ENCODE peak calls at places on chromosome 18, in eight cellular contexts. R, J, N, F, K, M, Z and V are unnamed samples.

GRCh38 chr18:2337552-2338141 is 233.7 kb downstream of the METTL4 start:
- DNase-seq in R (no peak), J (peak; percentile 37), N (no peak), F (peak; percentile 50), K (no peak), M (peak; percentile 15), Z (peak; percentile 20), V (no peak)

GRCh38 chr18:45228989-45229388 is 386.3 kb upstream of the SLC14A2 start:
- DNase-seq in R (no peak), J (no peak), N (no peak), F (no peak), K (no peak), M (no peak), Z (no peak), V (no peak)

GRCh38 chr18:24219561-24220317 is 80.9 kb downstream of the CABYR start:
- DNase-seq in R (no peak), J (no peak), N (no peak), F (no peak), K (no peak), M (no peak), Z (no peak), V (no peak)

GRCh38 chr18:36420826-36421225 is 123.3 kb downstream of the FHOD3 start:
- DNase-seq in R (no peak), J (no peak), N (no peak), F (no peak), K (no peak), M (no peak), Z (peak; percentile 72), V (peak; percentile 63)

GRCh38 chr18:25256439-25256838 is 95.5 kb downstream of the ZNF521 start:
- DNase-seq in R (no peak), J (no peak), N (no peak), F (no peak), K (no peak), M (no peak), Z (no peak), V (no peak)

GRCh38 chr18:39062426-39062825 is 1496.8 kb upstream of the CELF4 start:
- DNase-seq in R (no peak), J (no peak), N (no peak), F (no peak), K (no peak), M (no peak), Z (no peak), V (no peak)

GRCh38 chr18:39672171-39672570 is 2106.6 kb upstream of the CELF4 start:
- DNase-seq in R (no peak), J (no peak), N (no peak), F (no peak), K (no peak), M (no peak), Z (no peak), V (no peak)

GRCh38 chr18:63317982-63318881 is 1.3 kb downstream of the BCL2 start:
- DNase-seq in R (peak; percentile 87), J (peak; percentile 84), N (peak; percentile 96), F (no peak), K (peak; percentile 83), M (peak; percentile 80), Z (no peak), V (no peak)

GRCh38 chr18:59621027-59621426 is 76.2 kb downstream of the CCBE1 start:
- DNase-seq in R (no peak), J (no peak), N (no peak), F (peak; percentile 61), K (no peak), M (no peak), Z (no peak), V (peak; percentile 43)

GRCh38 chr18:50632895-50633515 is 73.1 kb downstream of the MAPK4 start:
- DNase-seq in R (peak; percentile 46), J (peak; percentile 31), N (no peak), F (no peak), K (no peak), M (no peak), Z (no peak), V (no peak)

GRCh38 chr18:32548688-32549087 is 78.0 kb upstream of the GAREM1 start:
- DNase-seq in R (no peak), J (no peak), N (no peak), F (no peak), K (no peak), M (no peak), Z (no peak), V (no peak)

GRCh38 chr18:62718268-62718800 is 3.0 kb downstream of the PHLPP1 start:
- DNase-seq in R (no peak), J (no peak), N (no peak), F (no peak), K (no peak), M (no peak), Z (no peak), V (no peak)

GRCh38 chr18:58128286-58129018 is 84.4 kb downstream of the NEDD4L start:
- DNase-seq in R (no peak), J (peak; percentile 60), N (no peak), F (peak; percentile 57), K (no peak), M (no peak), Z (no peak), V (no peak)

GRCh38 chr18:1075310-1075709 is 170.6 kb downstream of the ADCYAP1 start:
- DNase-seq in R (no peak), J (no peak), N (no peak), F (no peak), K (no peak), M (no peak), Z (no peak), V (no peak)

GRCh38 chr18:22455425-22456150 is 37.9 kb upstream of the CTAGE1 start:
- DNase-seq in R (no peak), J (no peak), N (no peak), F (no peak), K (no peak), M (no peak), Z (no peak), V (no peak)

GRCh38 chr18:54119524-54120019 is 104.9 kb downstream of the MBD2 start:
- DNase-seq in R (no peak), J (peak; percentile 28), N (no peak), F (peak; percentile 59), K (no peak), M (no peak), Z (peak; percentile 68), V (peak; percentile 87)

GRCh38 chr18:7789853-7790552 is 222.9 kb downstream of the PTPRM start:
- DNase-seq in R (no peak), J (no peak), N (no peak), F (peak; percentile 55), K (no peak), M (no peak), Z (peak; percentile 43), V (peak; percentile 63)

GRCh38 chr18:2853926-2854664 is 7.3 kb downstream of the EMILIN2 start:
- DNase-seq in R (no peak), J (no peak), N (no peak), F (no peak), K (no peak), M (no peak), Z (no peak), V (peak; percentile 51)

GRCh38 chr18:25190468-25190867 is 161.5 kb downstream of the ZNF521 start:
- DNase-seq in R (no peak), J (no peak), N (no peak), F (no peak), K (no peak), M (no peak), Z (no peak), V (no peak)

GRCh38 chr18:57231846-57232245 is 85.0 kb downstream of the BOD1L2 start:
- DNase-seq in R (no peak), J (no peak), N (no peak), F (no peak), K (no peak), M (no peak), Z (no peak), V (no peak)

GRCh38 chr18:31325051-31325450 is 7.1 kb downstream of the DSG1 start:
- DNase-seq in R (no peak), J (no peak), N (no peak), F (peak; percentile 71), K (no peak), M (no peak), Z (no peak), V (peak; percentile 79)

GRCh38 chr18:6954501-6954900 is 163.1 kb downstream of the LAMA1 start:
- DNase-seq in R (no peak), J (no peak), N (no peak), F (no peak), K (no peak), M (no peak), Z (no peak), V (no peak)

GRCh38 chr18:32302806-32303205 is 113.0 kb downstream of the MEP1B start:
- DNase-seq in R (no peak), J (no peak), N (no peak), F (no peak), K (no peak), M (no peak), Z (no peak), V (no peak)

GRCh38 chr18:48138211-48138610 is 207.8 kb upstream of the SMAD2 start:
- DNase-seq in R (no peak), J (no peak), N (peak; percentile 39), F (no peak), K (no peak), M (no peak), Z (no peak), V (no peak)
- TF ChIP-seq CTCF in R (no peak), J (no peak), N (no peak), F (no peak), K (no peak), M (no peak), Z (no peak), V (no peak)

GRCh38 chr18:75214766-75215515 is 4.3 kb downstream of the TSHZ1 start:
- DNase-seq in R (no peak), J (peak; percentile 54), N (no peak), F (no peak), K (no peak), M (no peak), Z (no peak), V (no peak)
- H3K4me3 ChIP-seq in R (no peak overlapping the region), J (no peak overlapping the region), N (no peak overlapping the region), F (no peak overlapping the region), K (no peak overlapping the region), M (no peak overlapping the region), Z (no peak overlapping the region), V (no peak overlapping the region)

GRCh38 chr18:66872277-66872676 is 268.4 kb upstream of the CDH19 start:
- DNase-seq in R (no peak), J (no peak), N (no peak), F (no peak), K (no peak), M (no peak), Z (no peak), V (no peak)
- TF ChIP-seq CTCF in R (peak; percentile 29), J (no peak), N (no peak), F (no peak), K (no peak), M (no peak), Z (no peak), V (no peak)

DNA sequence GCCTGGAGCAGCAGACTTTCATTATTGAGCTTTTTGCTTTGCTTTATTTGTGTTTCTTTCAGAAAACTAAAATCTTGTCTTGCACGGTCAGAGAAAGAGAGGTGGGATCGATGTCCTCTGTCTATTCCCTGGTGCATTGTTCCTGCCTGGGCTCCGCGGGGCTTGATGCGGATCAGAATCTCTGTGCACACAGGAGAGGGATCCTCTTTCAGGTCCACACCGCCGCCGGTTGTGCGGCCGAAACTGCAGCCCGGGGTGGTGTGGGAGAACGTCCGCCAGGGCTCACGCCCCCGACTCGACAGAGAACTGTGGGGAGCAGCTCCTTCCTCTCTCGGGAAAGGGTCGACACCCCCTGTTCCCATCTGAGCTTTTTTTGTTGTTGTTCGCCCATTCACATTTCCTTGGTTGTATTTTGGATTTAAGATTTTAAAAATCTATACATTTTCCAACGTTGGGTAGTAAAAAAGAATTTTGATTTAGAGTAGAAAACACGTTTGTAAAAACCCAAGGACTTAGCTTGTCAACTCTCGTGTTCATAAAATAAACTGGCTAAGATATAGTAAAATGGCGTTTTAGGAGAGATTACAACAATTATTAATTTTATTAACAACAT is 23.6 kb upstream of the ZNF516 start:
- DNase-seq in R (no peak), J (peak; percentile 23), N (peak; percentile 86), F (peak; percentile 31), K (no peak), M (peak; percentile 72), Z (no peak), V (peak; percentile 19)
- H3K4me3 ChIP-seq in R (peak overlapping the region; percentile 61), J (peak overlapping the region; percentile 17), N (no peak overlapping the region), F (peak overlapping the region; percentile 41), K (peak overlapping the region; percentile 33), M (peak overlapping the region; percentile 26), Z (peak overlapping the region; percentile 51), V (peak overlapping the region; percentile 44)